ENCODE peak calls at places on chromosome 3, in seven cellular contexts. I, T, C, V, Y, Z and Q are unnamed samples.

GRCh38 chr3:123781571-123782275 is 102.4 kb downstream of the MYLK start:
- DNase-seq in I (no peak), T (no peak), C (no peak), V (no peak), Y (no peak), Z (no peak), Q (no peak)

GRCh38 chr3:42071720-42072582 is 19.2 kb upstream of the TRAK1 start:
- DNase-seq in I (peak; percentile 75), T (peak; percentile 81), C (peak; percentile 54), V (no peak), Y (peak; percentile 85), Z (peak; percentile 80), Q (peak; percentile 76)

GRCh38 chr3:47503033-47503432 is 10.5 kb downstream of the ELP6 start:
- DNase-seq in I (no peak), T (no peak), C (no peak), V (no peak), Y (no peak), Z (no peak), Q (no peak)

GRCh38 chr3:68571321-68571720 is 361.0 kb downstream of the TAFA4 start:
- DNase-seq in I (no peak), T (no peak), C (no peak), V (no peak), Y (no peak), Z (no peak), Q (no peak)

GRCh38 chr3:61250784-61251173 is 473 bp downstream of the FHIT start:
- DNase-seq in I (peak; percentile 60), T (peak; percentile 17), C (peak; percentile 34), V (no peak), Y (peak; percentile 64), Z (peak; percentile 43), Q (peak; percentile 47)

GRCh38 chr3:194130807-194131589 is 5.0 kb upstream of the HES1 start:
- DNase-seq in I (peak; percentile 66), T (no peak), C (peak; percentile 57), V (no peak), Y (peak; percentile 98), Z (peak; percentile 83), Q (no peak)

GRCh38 chr3:150319900-150320299 is 88.2 kb upstream of the TSC22D2 start:
- DNase-seq in I (no peak), T (no peak), C (no peak), V (no peak), Y (no peak), Z (no peak), Q (no peak)

GRCh38 chr3:119352235-119352634 is 58.1 kb downstream of the ARHGAP31 start:
- DNase-seq in I (no peak), T (no peak), C (no peak), V (no peak), Y (peak; percentile 60), Z (peak; percentile 72), Q (no peak)

GRCh38 chr3:100634493-100635272 is 25.3 kb downstream of the ADGRG7 start:
- DNase-seq in I (no peak), T (no peak), C (no peak), V (no peak), Y (peak; percentile 44), Z (peak; percentile 17), Q (no peak)

GRCh38 chr3:142394921-142395622 is 52.8 kb downstream of the XRN1 start:
- DNase-seq in I (no peak), T (no peak), C (no peak), V (no peak), Y (no peak), Z (no peak), Q (no peak)

GRCh38 chr3:196604548-196604947 is 34.9 kb upstream of the NRROS start:
- DNase-seq in I (no peak), T (no peak), C (peak; percentile 65), V (no peak), Y (no peak), Z (peak; percentile 73), Q (no peak)

GRCh38 chr3:129001817-129002572 is 891 bp downstream of the EFCC1 start:
- DNase-seq in I (no peak), T (no peak), C (no peak), V (no peak), Y (no peak), Z (peak; percentile 27), Q (no peak)

GRCh38 chr3:179921500-179921899 is 115.2 kb downstream of the PEX5L start:
- DNase-seq in I (no peak), T (no peak), C (no peak), V (no peak), Y (no peak), Z (no peak), Q (no peak)

GRCh38 chr3:161851941-161852566 is 355.4 kb downstream of the OTOL1 start:
- DNase-seq in I (no peak), T (no peak), C (no peak), V (peak; percentile 55), Y (peak; percentile 78), Z (peak; percentile 32), Q (peak; percentile 33)

GRCh38 chr3:115590873-115591272 is 32.4 kb upstream of the GAP43 start:
- DNase-seq in I (no peak), T (no peak), C (no peak), V (no peak), Y (no peak), Z (no peak), Q (no peak)

GRCh38 chr3:42014949-42015533 is 53.1 kb upstream of the ULK4 start:
- DNase-seq in I (peak; percentile 77), T (peak; percentile 73), C (peak; percentile 68), V (no peak), Y (peak; percentile 46), Z (peak; percentile 64), Q (peak; percentile 37)

GRCh38 chr3:157045238-157045860 is 114.6 kb downstream of the CCNL1 start:
- DNase-seq in I (no peak), T (no peak), C (no peak), V (no peak), Y (no peak), Z (no peak), Q (peak; percentile 32)

GRCh38 chr3:189148090-189148507 is 23.7 kb upstream of the TPRG1 start:
- DNase-seq in I (no peak), T (peak; percentile 40), C (peak; percentile 37), V (peak; percentile 90), Y (peak; percentile 69), Z (peak; percentile 55), Q (peak; percentile 70)

DNA sequence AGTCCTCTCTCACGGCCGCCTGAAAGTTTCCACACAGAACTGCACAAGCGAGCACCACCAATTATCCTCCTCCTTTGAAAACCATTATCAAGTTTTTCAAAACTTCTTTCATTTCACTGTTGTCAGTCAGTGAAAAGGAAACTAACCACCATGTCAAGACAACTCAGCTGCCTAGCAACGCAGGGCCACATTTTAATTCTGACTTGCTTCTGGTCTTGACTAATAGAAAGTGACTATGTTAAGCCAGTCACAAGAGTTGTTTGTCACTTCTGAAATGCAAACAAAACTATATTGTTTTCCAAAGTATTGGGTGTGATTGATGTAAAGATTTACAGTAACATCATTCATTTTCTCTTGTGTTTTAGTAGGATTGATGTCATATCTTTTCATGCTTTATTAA is 612.8 kb upstream of the AGTR1 start:
- DNase-seq in I (no peak), T (no peak), C (no peak), V (no peak), Y (peak; percentile 76), Z (no peak), Q (no peak)
- H3K27ac ChIP-seq in I (no peak overlapping the region), T (no peak overlapping the region), C (no peak overlapping the region), V (no peak overlapping the region), Y (no peak overlapping the region), Z (no peak overlapping the region), Q (no peak overlapping the region)

GRCh38 chr3:65948833-65949573 is 89.7 kb downstream of the MAGI1 start:
- DNase-seq in I (no peak), T (no peak), C (no peak), V (no peak), Y (no peak), Z (no peak), Q (no peak)
- H3K27ac ChIP-seq in I (peak overlapping the region; percentile 34), T (peak overlapping the region; percentile 73), C (peak overlapping the region; percentile 55), V (peak overlapping the region; percentile 96), Y (no peak overlapping the region), Z (no peak overlapping the region), Q (peak overlapping the region; percentile 18)

GRCh38 chr3:125608419-125608818 is 13.1 kb upstream of the OSBPL11 start:
- DNase-seq in I (no peak), T (no peak), C (no peak), V (no peak), Y (no peak), Z (no peak), Q (no peak)
- H3K27ac ChIP-seq in I (no peak overlapping the region), T (no peak overlapping the region), C (peak overlapping the region; percentile 61), V (no peak overlapping the region), Y (no peak overlapping the region), Z (no peak overlapping the region), Q (no peak overlapping the region)

DNA sequence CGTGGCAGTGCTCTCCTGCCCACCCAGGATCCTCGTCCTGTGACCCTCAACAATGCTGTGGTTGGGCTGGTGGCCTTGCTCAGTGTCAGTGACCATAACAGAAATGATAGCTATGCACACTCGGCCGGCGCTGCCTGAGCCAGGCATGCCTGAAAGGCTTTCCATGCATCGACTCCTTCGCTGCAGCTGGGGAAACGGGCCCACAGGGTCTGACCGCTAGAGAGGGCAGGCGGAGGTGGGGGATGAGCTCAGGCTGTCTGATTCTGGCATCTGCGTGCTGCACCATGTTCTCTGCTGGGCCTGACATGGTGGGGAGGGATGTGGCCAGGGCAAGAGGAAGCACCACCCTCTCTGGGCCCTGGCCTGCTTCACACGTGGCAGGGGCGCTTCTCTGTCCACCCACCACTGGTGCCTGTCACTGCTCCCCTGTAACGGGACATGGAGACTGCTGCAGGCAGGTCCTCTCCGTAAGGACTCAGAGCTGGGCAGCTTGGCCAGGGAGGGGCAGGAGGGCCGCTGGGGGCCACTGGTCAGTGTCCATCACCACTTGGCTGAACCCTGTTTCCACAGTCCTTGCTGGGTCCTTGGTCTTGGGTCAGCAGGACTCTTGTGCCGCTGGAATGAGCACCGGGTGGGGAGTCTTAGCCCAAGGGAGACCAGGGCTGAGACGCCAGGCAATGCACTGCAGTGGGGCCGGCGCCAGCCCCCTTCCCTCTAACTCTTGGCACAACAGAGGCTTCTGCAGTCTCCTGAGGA is 64.1 kb upstream of the RPL32 start:
- DNase-seq in I (peak; percentile 61), T (no peak), C (no peak), V (no peak), Y (no peak), Z (no peak), Q (no peak)
- H3K27ac ChIP-seq in I (peak overlapping the region; percentile 20), T (peak overlapping the region; percentile 66), C (no peak overlapping the region), V (no peak overlapping the region), Y (no peak overlapping the region), Z (no peak overlapping the region), Q (no peak overlapping the region)